ENCODE peak calls at places on chromosomes 6 and 20, in six cellular contexts. W, G, X, P, T and B are unnamed samples.

GRCh38 chr20:7728373-7728772 is 211.9 kb downstream of the HAO1 start:
- DNase-seq in P (no peak), G (no peak), T (no peak), X (peak), W (no peak), B (no peak)

GRCh38 chr6:163983601-163984445 is 569.3 kb downstream of the QKI start:
- DNase-seq in T (no peak), G (no peak), X (peak), P (no peak), W (no peak), B (no peak)

GRCh38 chr20:55216525-55217242 is 741.3 kb downstream of the DOK5 start:
- DNase-seq in P (no peak), G (no peak), X (peak), T (no peak), W (no peak), B (no peak)

GRCh38 chr6:121319112-121319553 is 15.1 kb downstream of the TBC1D32 start:
- DNase-seq in P (peak), G (no peak), T (peak), X (peak), W (no peak), B (peak)

GRCh38 chr6:10518461-10519216 is 2.5 kb upstream of the GCNT2 start:
- DNase-seq in P (peak), T (peak), X (peak), W (no peak), G (peak), B (no peak)

GRCh38 chr20:16601019-16601418 is 27.8 kb upstream of the KIF16B start:
- DNase-seq in W (no peak), T (no peak), P (no peak), G (no peak), X (no peak), B (no peak)

GRCh38 chr6:162726997-162727346 is 594 bp downstream of the PRKN start:
- DNase-seq in G (no peak), W (no peak), P (no peak), T (peak), X (peak), B (no peak)

GRCh38 chr6:47440722-47441121 is 36.9 kb upstream of the CD2AP start:
- DNase-seq in X (peak), W (no peak), G (no peak), T (no peak), P (no peak), B (no peak)

GRCh38 chr20:48238326-48238725 is 453.0 kb upstream of the SULF2 start:
- DNase-seq in W (no peak), G (no peak), X (peak), P (peak), T (peak), B (peak)

GRCh38 chr20:23225407-23226060 is 125.1 kb upstream of the NXT1 start:
- DNase-seq in P (peak), G (peak), T (peak), W (peak), X (peak), B (no peak)

GRCh38 chr6:106168097-106168888 is 82.2 kb downstream of the PRDM1 start:
- DNase-seq in P (no peak), T (no peak), W (no peak), G (no peak), X (no peak), B (no peak)

GRCh38 chr6:82062219-82062618 is 185.3 kb downstream of the IBTK start:
- DNase-seq in X (no peak), P (no peak), G (no peak), T (no peak), W (no peak), B (no peak)

GRCh38 chr20:54207743-54208491 is at the start of gene PFDN4:
- DNase-seq in X (peak), W (peak), P (peak), G (peak), T (peak), B (peak)

GRCh38 chr6:63249875-63250482 is 38.7 kb downstream of the FKBP1C start:
- DNase-seq in T (no peak), X (no peak), W (no peak), P (no peak), G (no peak), B (no peak)

GRCh38 chr6:110534731-110535164 is 58.3 kb upstream of the SLC22A16 start:
- DNase-seq in X (peak), P (peak), W (no peak), G (peak), T (no peak), B (no peak)

DNA sequence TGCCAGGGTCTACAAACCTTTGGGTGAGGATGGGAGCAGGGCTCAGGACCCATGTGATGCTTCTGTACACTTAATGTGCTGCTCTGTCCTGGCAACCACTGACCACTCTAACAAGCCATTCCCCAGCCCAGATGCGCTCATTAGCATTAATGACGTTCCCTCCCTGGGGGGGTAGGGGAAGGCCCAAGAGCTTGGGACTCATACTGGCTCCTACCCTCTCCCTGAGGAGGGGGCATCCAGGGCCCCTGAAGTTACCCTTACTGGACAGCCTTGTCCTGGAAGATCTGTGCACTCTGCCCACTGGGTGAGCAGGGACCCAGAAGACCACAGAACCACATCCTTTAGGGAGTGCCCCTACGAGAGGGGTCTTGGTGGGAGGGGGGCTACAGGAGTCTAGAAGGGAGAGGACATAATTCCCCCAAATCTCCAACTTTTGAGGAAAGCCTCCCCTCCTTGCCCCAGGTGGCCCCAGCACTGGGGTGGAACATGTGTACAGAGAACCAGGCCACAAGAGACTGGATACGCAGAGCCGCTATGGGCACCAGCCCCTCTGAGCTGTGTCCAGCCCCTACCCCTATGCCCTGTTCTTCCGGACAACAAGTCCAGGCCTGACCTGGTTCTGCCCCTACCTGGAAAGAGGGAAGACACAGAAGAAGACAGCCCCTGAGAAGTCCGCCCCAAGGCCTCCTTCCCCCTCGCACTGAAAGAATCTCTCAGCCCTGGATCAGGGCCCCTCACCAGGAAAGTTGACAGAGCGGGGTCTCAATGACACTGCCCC is 1.4 kb downstream of the TEAD3 start:
- DNase-seq in G (peak), P (peak), W (no peak), T (no peak), X (peak), B (no peak)
- H3K4me3 ChIP-seq in G (peak), P (peak), W (peak), T (peak), X (peak), B (peak)

DNA sequence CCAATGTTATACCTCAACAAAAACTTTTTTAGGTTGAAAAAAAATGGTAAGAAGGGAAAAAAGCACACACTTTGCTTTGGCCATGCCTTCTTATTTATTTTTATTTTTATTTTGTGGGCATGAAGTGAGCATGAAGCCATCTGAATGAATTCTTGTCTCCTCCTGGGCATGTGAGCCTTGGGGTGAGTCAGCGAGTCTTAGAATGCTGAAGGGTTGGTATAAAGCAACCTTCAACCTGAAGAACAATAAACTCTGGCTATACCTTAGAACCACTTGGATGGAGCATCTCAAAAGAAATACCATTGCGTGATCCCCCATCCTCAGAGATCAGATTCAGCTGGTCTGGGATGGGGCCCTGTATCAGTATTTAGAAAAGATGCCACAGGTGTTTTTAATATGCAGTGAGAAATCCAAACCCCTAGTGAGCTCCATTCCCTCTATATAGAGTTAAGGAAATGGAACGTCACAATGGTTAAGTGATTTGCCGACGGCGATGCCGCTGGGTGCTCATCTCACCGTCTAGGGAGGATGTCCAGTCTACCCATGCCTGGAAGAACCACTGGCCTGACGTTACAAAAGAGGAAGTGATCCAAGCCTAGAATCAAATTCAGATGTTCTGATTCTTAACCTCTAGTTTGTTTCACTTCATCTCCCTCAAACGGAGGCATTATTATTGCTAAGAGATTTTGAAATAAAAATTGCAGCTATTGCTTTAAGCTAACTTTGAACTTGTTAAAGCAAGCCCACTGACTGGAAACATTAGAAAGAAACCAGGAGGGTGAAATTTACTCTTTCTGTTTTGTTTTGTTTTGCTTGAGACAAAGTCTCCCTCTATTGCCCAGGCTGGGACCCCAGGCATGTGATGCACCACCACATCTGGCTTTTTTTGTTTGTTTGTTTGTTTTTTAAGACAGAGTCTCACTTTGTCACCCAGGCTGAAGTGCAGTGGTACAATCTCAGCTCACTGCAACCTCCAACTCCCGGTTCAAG is 67.1 kb downstream of the EDN1 start:
- DNase-seq in P (no peak), T (no peak), W (no peak), G (no peak), X (no peak), B (no peak)
- H3K27ac ChIP-seq in P (no peak), T (no peak), W (no peak), G (peak), X (no peak), B (no peak)

GRCh38 chr20:60999256-60999655 is 252.8 kb upstream of the CDH4 start:
- DNase-seq in T (no peak), P (no peak), X (no peak), W (no peak), G (no peak), B (no peak)
- H3K4me3 ChIP-seq in T (no peak), P (no peak), X (no peak), W (no peak), G (no peak), B (no peak)

GRCh38 chr6:112833546-112834215 is 486.6 kb downstream of the RFPL4B start:
- DNase-seq in T (no peak), P (peak), W (no peak), X (peak), G (no peak), B (no peak)
- H3K27ac ChIP-seq in T (no peak), P (peak), W (no peak), X (no peak), G (no peak), B (no peak)

GRCh38 chr6:33417903-33418689 is at the start of gene CUTA:
- DNase-seq in T (peak), G (peak), P (peak), X (peak), W (peak), B (peak)

GRCh38 chr6:33418690-33419291 is 884 bp upstream of the CUTA start:
- DNase-seq in P (peak), W (no peak), G (no peak), X (peak), T (peak), B (no peak)

GRCh38 chr6:33420493-33421343 is 853 bp downstream of the SYNGAP1 start:
- DNase-seq in P (no peak), T (peak), W (no peak), X (no peak), G (no peak), B (no peak)

GRCh38 chr6:33421344-33421643 is 1.4 kb downstream of the SYNGAP1 start:
- DNase-seq in W (no peak), G (no peak), T (no peak), P (no peak), X (no peak), B (no peak)

DNA sequence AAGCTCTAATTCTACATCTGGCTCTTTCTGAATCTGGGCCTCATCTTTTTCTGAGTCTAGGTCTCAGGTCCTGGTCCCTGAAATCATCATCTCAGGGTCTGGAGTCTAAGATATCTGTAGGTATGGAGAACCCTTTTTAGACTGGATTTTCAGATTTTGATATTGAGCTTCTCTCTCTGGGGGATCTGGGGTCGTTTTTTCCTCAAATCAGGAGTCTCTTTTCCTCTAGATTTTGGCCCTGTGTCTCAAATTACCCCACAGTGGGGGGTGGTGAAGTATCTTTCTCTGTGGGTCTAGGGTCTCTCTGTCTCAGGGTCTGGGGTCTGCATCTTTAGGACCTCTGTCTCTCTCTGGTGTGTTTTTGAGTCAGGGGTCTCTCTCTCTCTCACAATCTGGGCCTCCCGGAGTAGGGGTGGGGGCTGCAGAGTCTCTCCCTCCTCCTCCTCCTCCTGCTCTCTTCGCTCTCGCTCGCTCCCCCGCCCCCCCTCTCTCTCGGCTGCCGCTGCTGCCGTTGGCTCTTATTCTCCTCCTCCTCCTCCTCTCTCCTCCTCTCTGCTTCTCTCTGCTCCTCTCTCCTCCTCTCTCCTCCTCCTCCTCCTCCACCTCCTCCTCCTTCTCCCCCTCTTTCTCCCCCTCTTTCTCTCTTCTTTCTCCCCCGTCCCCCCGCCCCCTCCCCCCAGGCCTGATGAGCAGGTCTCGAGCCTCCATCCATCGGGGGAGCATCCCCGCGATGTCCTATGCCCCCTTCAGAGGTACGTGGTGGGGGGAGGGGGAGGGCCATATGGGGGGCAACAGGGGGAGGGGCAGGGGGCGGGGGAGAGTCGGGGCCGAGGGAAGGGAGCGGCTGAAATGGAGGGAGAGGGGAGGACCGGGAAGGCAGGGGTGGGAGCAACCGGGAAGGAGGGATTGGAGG is at the start of gene SYNGAP1:
- DNase-seq in G (peak), P (peak), X (peak), W (peak), T (peak), B (peak)
- H3K4me3 ChIP-seq in G (peak), P (peak), X (peak), W (no peak), T (peak), B (peak)

GRCh38 chr6:159790947-159791598 is 806 bp downstream of the MRPL18 start:
- DNase-seq in G (peak), W (peak), X (no peak), T (peak), P (no peak), B (peak)
- H3K27ac ChIP-seq in G (peak), W (peak), X (peak), T (no peak), P (peak), B (no peak)

GRCh38 chr20:14335122-14335521 is 2.3 kb downstream of the FLRT3 start:
- DNase-seq in P (no peak), X (no peak), T (no peak), W (no peak), G (no peak), B (no peak)
- H3K4me3 ChIP-seq in P (no peak), X (peak), T (no peak), W (peak), G (no peak), B (peak)

GRCh38 chr6:137231895-137232294 is 12.7 kb upstream of the IFNGR1 start:
- DNase-seq in T (peak), G (no peak), P (no peak), W (no peak), X (no peak), B (no peak)
- H3K27ac ChIP-seq in T (no peak), G (no peak), P (no peak), W (no peak), X (no peak), B (no peak)

DNA sequence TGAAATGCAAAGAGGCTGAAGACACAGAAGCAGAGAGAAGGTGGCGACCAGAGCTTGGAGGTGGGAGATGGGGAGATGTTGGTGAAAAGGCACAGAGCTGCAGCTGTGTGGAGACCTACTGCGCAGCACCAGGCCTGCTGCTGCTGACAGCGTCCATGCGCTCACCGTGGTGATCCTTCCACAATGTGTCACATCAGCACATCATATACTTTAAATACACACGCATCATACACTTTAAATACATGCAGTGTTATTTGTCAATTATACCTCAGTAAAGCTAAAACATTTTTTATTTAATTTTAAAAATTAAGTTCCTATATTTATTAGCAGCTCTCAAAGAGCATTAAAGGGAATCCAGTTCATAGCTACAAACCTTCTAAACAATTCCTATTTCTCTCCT is 200.9 kb downstream of the TTLL2 start:
- DNase-seq in G (no peak), X (no peak), T (no peak), W (no peak), P (no peak), B (no peak)
- H3K4me3 ChIP-seq in G (no peak), X (no peak), T (no peak), W (no peak), P (no peak), B (no peak)

DNA sequence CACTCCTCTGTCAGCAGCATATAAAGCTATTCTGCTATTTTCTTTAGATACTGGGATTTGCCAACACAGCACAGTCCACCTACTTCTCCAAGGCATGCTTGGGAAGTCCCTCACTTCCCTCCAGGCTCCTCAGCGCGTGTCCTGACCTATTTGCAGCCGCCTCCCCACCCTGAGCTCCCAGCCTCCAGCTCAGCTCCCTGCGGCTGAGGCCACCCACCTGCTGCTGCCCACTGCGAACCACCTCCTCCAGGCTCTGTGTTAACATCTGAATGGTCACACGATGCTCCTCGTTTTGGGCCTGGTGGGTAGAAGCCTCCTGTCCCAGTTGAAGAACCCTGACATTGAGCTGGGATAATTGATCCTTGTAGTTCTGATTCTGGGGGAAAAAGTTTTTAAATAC is 54.7 kb downstream of the GINS1 start:
- DNase-seq in G (no peak), P (no peak), X (no peak), W (no peak), T (no peak), B (no peak)
- H3K27ac ChIP-seq in G (no peak), P (no peak), X (no peak), W (no peak), T (no peak), B (no peak)